ENCODE peak calls at places on chromosomes 16 and 17, in five cellular contexts. B is IMR-90, Y is ovary, V is tibial artery, F is hepatocyte. U is an unnamed sample.

GRCh38 chr17:63483038-63483437 is 6.2 kb downstream of the ACE start:
- DNase-seq in B (no peak), F (no peak), V (no peak), Y (no peak), U (no peak)

GRCh38 chr16:28316056-28316455 is 23.7 kb downstream of the SBK1 start:
- DNase-seq in B (no peak), Y (no peak), F (no peak), V (no peak), U (no peak)

GRCh38 chr17:50064253-50064991 is 8.5 kb downstream of the ITGA3 start:
- DNase-seq in F (peak; percentile 83), V (peak; percentile 69), B (peak; percentile 97), Y (peak; percentile 68), U (no peak)

GRCh38 chr17:76383645-76384221 is 676 bp upstream of the SPHK1 start:
- DNase-seq in V (no peak), B (peak; percentile 53), F (peak; percentile 69), Y (no peak), U (peak; percentile 59)

GRCh38 chr16:83040174-83040573 is 413.4 kb downstream of the CDH13 start:
- DNase-seq in Y (no peak), F (no peak), B (peak; percentile 81), V (no peak), U (no peak)

GRCh38 chr17:63843387-63844292 is 1.2 kb upstream of the SMARCD2 start:
- DNase-seq in B (peak; percentile 70), V (peak; percentile 75), Y (peak; percentile 66), F (peak; percentile 44), U (no peak)

GRCh38 chr16:56614549-56614991 is 6.2 kb downstream of the MT2A start:
- DNase-seq in F (no peak), V (no peak), B (peak; percentile 86), Y (no peak), U (no peak)

GRCh38 chr17:64459284-64459747 is 10.4 kb downstream of the MILR1 start:
- DNase-seq in Y (no peak), F (peak; percentile 37), V (no peak), B (peak; percentile 75), U (no peak)

GRCh38 chr16:15950167-15950854 is 895 bp downstream of the ABCC1 start:
- DNase-seq in V (peak; percentile 44), F (peak; percentile 36), B (peak; percentile 44), Y (peak; percentile 29), U (peak; percentile 46)

GRCh38 chr17:62725791-62726249 is 82.3 kb downstream of the MARCHF10 start:
- DNase-seq in B (peak; percentile 64), F (no peak), V (no peak), Y (no peak), U (no peak)

GRCh38 chr16:8862309-8863130 is 6.3 kb downstream of the CARHSP1 start:
- DNase-seq in Y (peak; percentile 30), B (no peak), V (no peak), F (no peak), U (no peak)
- H3K4me1 ChIP-seq in Y (peaks cover 29% of the 10 kb centered on the region), B (peaks cover 31% of the 10 kb centered on the region), V (peaks cover 83% of the 10 kb centered on the region), F (peaks cover 66% of the 10 kb centered on the region), U (peaks cover 15% of the 10 kb centered on the region)

DNA sequence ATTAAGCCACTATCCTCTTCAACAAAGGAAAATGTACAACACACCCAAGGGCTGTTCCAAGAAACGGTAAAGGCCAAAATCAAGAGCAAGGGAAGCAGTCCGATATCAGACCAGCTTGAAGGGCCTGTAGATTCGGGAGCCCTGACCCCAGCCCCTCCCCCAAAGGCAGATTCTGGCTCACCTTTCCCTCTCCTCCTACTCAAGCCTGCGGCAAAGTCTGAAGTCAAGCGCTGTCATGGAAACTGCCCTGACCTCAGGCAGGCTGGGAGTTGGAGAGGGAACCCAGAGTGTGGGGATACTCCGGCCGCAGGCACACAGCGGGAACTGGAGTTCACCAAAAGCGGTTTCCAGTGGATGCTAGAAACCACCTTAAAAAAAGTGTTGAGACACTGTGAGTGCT is 1.8 kb downstream of the ALYREF start:
- DNase-seq in V (no peak), Y (no peak), B (no peak), F (peak; percentile 2), U (no peak)
- H3K4me3 ChIP-seq in V (no peak overlapping the region), Y (no peak overlapping the region), B (no peak overlapping the region), F (no peak overlapping the region), U (peak overlapping the region; percentile 98)

GRCh38 chr17:42512246-42512645 is 23.8 kb upstream of the NAGLU start:
- DNase-seq in B (no peak), F (no peak), Y (no peak), V (no peak), U (no peak)

GRCh38 chr17:42507671-42508070 is 28.4 kb upstream of the NAGLU start:
- DNase-seq in B (no peak), F (no peak), Y (no peak), V (no peak), U (no peak)

GRCh38 chr17:42509916-42510315 is 26.1 kb upstream of the NAGLU start:
- DNase-seq in V (no peak), Y (no peak), F (no peak), B (no peak), U (no peak)

GRCh38 chr17:42508426-42509164 is 27.4 kb upstream of the NAGLU start:
- DNase-seq in F (no peak), V (no peak), Y (no peak), B (no peak), U (no peak)

GRCh38 chr17:42509409-42509808 is 26.6 kb upstream of the NAGLU start:
- DNase-seq in B (no peak), Y (no peak), F (no peak), V (no peak), U (no peak)
- H3K36me3 ChIP-seq in B (peaks cover 24% of the 10 kb centered on the region), Y (no peaks in the 10 kb centered on the region), F (no peaks in the 10 kb centered on the region), V (peaks cover 75% of the 10 kb centered on the region), U (peaks cover 63% of the 10 kb centered on the region)

GRCh38 chr17:66469088-66469442 is 166.7 kb downstream of the PRKCA start:
- DNase-seq in Y (no peak), V (no peak), F (no peak), B (no peak), U (no peak)
- H3K4me1 ChIP-seq in Y (peaks cover 12% of the 10 kb centered on the region), V (peaks cover 32% of the 10 kb centered on the region), F (peaks cover 32% of the 10 kb centered on the region), B (peaks cover 29% of the 10 kb centered on the region), U (peaks cover 7% of the 10 kb centered on the region)

U was measured in BE2C.